ENCODE peak calls at places on chromosomes 13 and 19, in nine cellular contexts. K is ELR; H is SW480; W is T-helper 17 cell; C is CD4-positive, alpha-beta T cell; L is hippocampal formation; M is ovary; R is retinal pigment epithelial cell; D is endothelial cell. Z is an unnamed sample.

GRCh38 chr13:109835321-109835720 is 48.9 kb upstream of the IRS2 start:
- DNase-seq in H (no peak), K (no peak), W (no peak), R (no peak), D (no peak), C (no peak), M (no peak), L (no peak), Z (no peak)

GRCh38 chr19:18001837-18002345 is 6.1 kb upstream of the ARRDC2 start:
- DNase-seq in W (no peak), L (no peak), C (no peak), M (no peak), R (no peak), K (no peak), D (no peak), H (no peak), Z (no peak)

GRCh38 chr13:36778083-36778671 is 40.8 kb upstream of the RFXAP start:
- DNase-seq in D (no peak), C (no peak), W (no peak), L (no peak), M (no peak), K (peak), H (peak), R (peak), Z (no peak)

GRCh38 chr13:59064042-59064441 is 1099.7 kb downstream of the DIAPH3 start:
- DNase-seq in H (no peak), K (no peak), D (no peak), C (no peak), M (no peak), R (no peak), L (no peak), W (no peak), Z (no peak)

GRCh38 chr19:50933640-50934039 is 19.2 kb downstream of the KLK5 start:
- DNase-seq in R (no peak), H (peak), K (peak), C (no peak), D (no peak), L (no peak), M (no peak), W (no peak), Z (no peak)

GRCh38 chr13:112545866-112546265 is 42.1 kb downstream of the TUBGCP3 start:
- DNase-seq in L (no peak), R (peak), C (no peak), K (peak), W (no peak), D (no peak), M (no peak), H (no peak), Z (no peak)

GRCh38 chr13:83355042-83355441 is 527.2 kb downstream of the SLITRK1 start:
- DNase-seq in R (no peak), M (no peak), L (no peak), W (no peak), H (no peak), K (no peak), C (no peak), D (no peak), Z (no peak)

GRCh38 chr19:48329167-48329891 is 4.0 kb downstream of the EMP3 start:
- DNase-seq in W (no peak), C (peak), K (peak), D (no peak), R (no peak), M (no peak), H (peak), L (no peak), Z (no peak)

GRCh38 chr19:49570138-49570856 is 10.1 kb downstream of the NOSIP start:
- DNase-seq in M (peak), L (peak), D (peak), W (peak), R (peak), C (peak), H (peak), K (peak), Z (no peak)

Z was measured in sigmoid colon.